ENCODE peak calls at places on chromosomes 16 and 17, in nine cellular contexts. M, B, R, S, F, G, W, Q and J are unnamed samples. For H3K9me3, the result is how much of the 10 kb centered on the place peaks cover.

GRCh38 chr17:68035131-68035522 is 408 bp upstream of the KPNA2 start:
- DNase-seq in Q (peak), G (peak), F (no peak), S (peak), M (peak), W (peak), R (peak), B (peak), J (peak)

GRCh38 chr16:47644166-47644565 is 183.0 kb downstream of the PHKB start:
- DNase-seq in M (no peak), R (no peak), W (no peak), F (peak), B (peak), Q (no peak), S (no peak), G (no peak), J (no peak)

GRCh38 chr17:82283208-82283749 is 9.8 kb upstream of the CSNK1D start:
- DNase-seq in R (no peak), M (peak), S (peak), G (no peak), B (no peak), F (peak), W (no peak), Q (no peak), J (no peak)

GRCh38 chr17:9402590-9403199 is 172.9 kb downstream of the STX8 start:
- DNase-seq in M (peak), B (no peak), G (no peak), F (no peak), Q (no peak), W (peak), R (no peak), S (peak), J (no peak)

GRCh38 chr17:50200447-50201225 is 795 bp downstream of the COL1A1 start:
- DNase-seq in M (peak), W (peak), R (peak), S (peak), B (peak), Q (peak), G (peak), F (peak), J (peak)

GRCh38 chr16:9836118-9836736 is 346.0 kb downstream of the GRIN2A start:
- DNase-seq in W (peak), B (no peak), Q (no peak), M (no peak), R (no peak), F (peak), G (peak), S (peak), J (no peak)

GRCh38 chr16:4435668-4436067 is 10.0 kb downstream of the DNAJA3 start:
- DNase-seq in M (no peak), S (no peak), W (no peak), R (no peak), G (no peak), B (no peak), F (no peak), Q (no peak), J (no peak)

GRCh38 chr17:42675984-42676423 is 790 bp downstream of the PLEKHH3 start:
- DNase-seq in S (peak), G (peak), Q (no peak), M (peak), W (peak), B (peak), R (peak), F (peak), J (peak)

GRCh38 chr17:49471089-49471683 is 23.9 kb upstream of the NGFR start:
- DNase-seq in M (no peak), B (no peak), G (no peak), S (peak), W (no peak), R (no peak), F (no peak), Q (peak), J (no peak)

GRCh38 chr16:4372578-4373355 is 1.1 kb downstream of the VASN start:
- DNase-seq in S (no peak), F (no peak), W (peak), G (peak), B (peak), Q (no peak), M (peak), R (no peak), J (no peak)

GRCh38 chr17:7589891-7590611 is at the start of gene SOX15:
- DNase-seq in Q (no peak), S (no peak), M (no peak), F (peak), W (no peak), B (no peak), R (no peak), G (no peak), J (no peak)

GRCh38 chr16:69542974-69543373 is 22.8 kb upstream of the NFAT5 start:
- DNase-seq in F (no peak), M (no peak), R (no peak), G (no peak), Q (no peak), W (no peak), S (no peak), B (no peak), J (no peak)

GRCh38 chr17:28950752-28951427 is 428 bp downstream of the PHF12 start:
- DNase-seq in B (no peak), W (no peak), M (no peak), G (no peak), F (no peak), R (no peak), Q (no peak), S (no peak), J (no peak)

GRCh38 chr17:16465861-16466338 is 26.1 kb downstream of the LRRC75A start:
- DNase-seq in M (no peak), G (no peak), R (no peak), S (no peak), W (no peak), B (peak), F (no peak), Q (no peak), J (no peak)

GRCh38 chr16:48393843-48394703 is 8.9 kb upstream of the SIAH1 start:
- DNase-seq in G (no peak), B (no peak), M (no peak), S (no peak), F (peak), W (no peak), Q (peak), R (no peak), J (no peak)

GRCh38 chr16:11977206-11978041 is 890 bp downstream of the SNX29 start:
- DNase-seq in B (no peak), M (no peak), F (peak), G (peak), W (no peak), R (no peak), S (no peak), Q (peak), J (no peak)

GRCh38 chr16:81185416-81185815 is 53.1 kb upstream of the BCO1 start:
- DNase-seq in G (no peak), S (no peak), B (no peak), M (no peak), F (no peak), W (no peak), Q (no peak), R (no peak), J (no peak)

GRCh38 chr17:78585231-78585630 is 8.0 kb upstream of the DNAH17 start:
- DNase-seq in R (peak), W (no peak), Q (no peak), G (no peak), B (no peak), M (no peak), F (no peak), S (no peak), J (no peak)

GRCh38 chr17:27224526-27225315 is 69.2 kb upstream of the WSB1 start:
- DNase-seq in G (no peak), R (no peak), W (no peak), B (no peak), Q (no peak), S (no peak), M (no peak), F (peak), J (no peak)

GRCh38 chr17:43779145-43780125 is 658 bp upstream of the DUSP3 start:
- DNase-seq in Q (peak), R (no peak), W (no peak), B (no peak), G (no peak), M (peak), S (peak), F (peak), J (no peak)

GRCh38 chr16:76343761-76344160 is 66.6 kb downstream of the CNTNAP4 start:
- DNase-seq in S (no peak), G (no peak), F (no peak), B (no peak), R (no peak), M (no peak), Q (no peak), W (no peak), J (no peak)

GRCh38 chr16:72925631-72925979 is 122.3 kb downstream of the ZFHX3 start:
- DNase-seq in R (no peak), Q (no peak), S (no peak), F (no peak), B (no peak), W (no peak), G (no peak), M (no peak), J (no peak)

GRCh38 chr17:42456223-42457106 is 2.2 kb upstream of the ATP6V0A1 start:
- DNase-seq in R (no peak), F (peak), W (peak), M (no peak), S (no peak), B (no peak), Q (peak), G (no peak), J (no peak)

GRCh38 chr17:15263206-15263579 is 1.9 kb downstream of the PMP22 start:
- DNase-seq in W (no peak), R (peak), S (peak), Q (peak), M (peak), F (peak), G (peak), B (peak), J (peak)

GRCh38 chr16:3311496-3311895 is 6.2 kb downstream of the ZNF75A start:
- DNase-seq in G (no peak), S (no peak), R (no peak), W (no peak), B (no peak), F (no peak), M (no peak), Q (no peak), J (no peak)

GRCh38 chr16:3304370-3304769 is 860 bp downstream of the TIGD7 start:
- DNase-seq in S (no peak), G (no peak), M (no peak), B (no peak), Q (no peak), W (no peak), R (no peak), F (peak), J (no peak)

GRCh38 chr16:3305109-3306068 is at the start of the genes TIGD7 and ZNF75A:
- DNase-seq in Q (peak), G (peak), F (peak), B (peak), W (no peak), M (peak), R (peak), S (peak), J (peak)

GRCh38 chr16:3306078-3306477 is 781 bp downstream of the ZNF75A start:
- DNase-seq in S (no peak), B (no peak), W (no peak), F (no peak), Q (no peak), R (no peak), G (no peak), M (no peak), J (no peak)
- H3K9me3 ChIP-seq in S (under half), B (under half), W (under half), F (under half), Q (under half), R (under half), G (half or more), M (half or more), J (half or more)

DNA sequence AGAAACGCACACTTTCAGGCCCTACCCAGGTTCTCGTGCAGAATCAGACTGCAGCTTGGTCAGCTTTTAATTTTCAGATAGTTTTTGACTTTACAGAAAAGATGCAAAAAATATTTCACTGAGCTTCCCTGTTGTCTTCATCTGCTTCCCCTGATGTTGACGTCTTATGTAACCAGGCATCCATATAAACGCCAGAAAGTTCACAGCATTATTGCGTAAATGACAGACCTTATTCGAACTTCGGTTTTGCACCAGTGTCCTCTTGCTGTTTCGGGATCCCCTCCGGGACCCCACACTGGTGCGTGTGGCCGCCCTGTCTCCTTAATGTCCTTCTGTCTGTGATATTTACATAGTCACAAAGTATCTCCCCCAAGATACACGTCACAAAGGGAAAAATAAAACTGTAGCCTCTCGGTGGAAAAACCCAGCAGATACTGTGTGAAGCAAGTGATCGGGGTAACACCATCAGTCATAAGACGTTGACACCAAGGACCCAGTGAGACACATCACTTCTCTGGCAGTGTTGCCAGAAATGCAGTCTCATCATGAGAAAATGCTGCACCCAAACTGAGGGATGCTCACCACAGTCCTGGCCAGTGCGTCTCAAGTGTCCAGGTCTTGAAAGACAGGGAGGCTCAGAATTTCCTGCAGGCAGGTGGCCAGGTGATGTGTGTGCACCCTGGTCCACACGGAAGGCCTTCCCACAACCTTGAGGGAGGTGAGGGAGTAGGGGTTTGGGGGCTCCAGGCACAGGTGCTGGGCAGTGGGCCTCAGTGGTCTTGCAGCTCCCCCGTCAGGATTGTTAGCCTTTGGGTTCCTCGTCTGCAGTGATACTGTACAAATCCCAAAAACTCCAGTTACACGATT is 4.3 kb downstream of the BANP start:
- DNase-seq in B (no peak), F (peak), S (no peak), W (no peak), M (no peak), R (peak), Q (no peak), G (no peak), J (peak)
- H3K4me3 ChIP-seq in B (no peak), F (no peak), S (no peak), W (no peak), M (no peak), R (no peak), Q (no peak), G (no peak), J (no peak)

GRCh38 chr16:88978608-88979346 is 1.8 kb upstream of the CBFA2T3 start:
- DNase-seq in W (peak), F (no peak), Q (no peak), B (no peak), S (no peak), M (no peak), R (no peak), G (no peak), J (no peak)
- H3K27ac ChIP-seq in W (peak), F (no peak), Q (no peak), B (peak), S (no peak), M (no peak), R (no peak), G (no peak), J (no peak)

DNA sequence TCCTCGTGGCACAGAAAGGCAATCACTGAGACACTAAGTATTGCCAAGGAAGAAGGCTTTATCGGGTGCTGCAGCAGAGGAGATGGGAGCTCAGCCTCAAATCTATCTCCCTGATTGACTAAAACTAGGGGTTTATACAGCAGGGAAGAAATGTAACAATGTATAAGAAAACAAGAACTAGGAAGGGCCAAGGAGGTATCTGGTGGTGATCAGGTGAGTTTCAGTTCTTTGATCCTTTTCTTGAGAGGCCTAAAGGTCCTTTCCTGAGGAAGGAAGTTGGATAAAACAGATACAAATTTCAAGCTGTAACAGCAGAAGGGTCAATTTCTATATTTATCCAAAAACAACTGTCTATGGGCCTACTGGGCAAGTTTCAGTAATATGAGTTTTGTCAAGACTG is 212.4 kb downstream of the COPRS start:
- DNase-seq in R (no peak), M (no peak), G (no peak), Q (no peak), F (no peak), B (no peak), S (no peak), W (no peak), J (no peak)
- H3K9me3 ChIP-seq in R (under half), M (under half), G (under half), Q (under half), F (under half), B (under half), S (under half), W (under half), J (under half)